ENCODE peak calls at places on chromosomes 5 and 9, in seven cellular contexts. F is fibroblast of pulmonary artery, G is tibial artery, I is OCI-LY7, N is GM23338, J is fibroblast of lung, P is B cell. V is an unnamed sample.

GRCh38 chr9:20512636-20513035 is 109.7 kb downstream of the MLLT3 start:
- DNase-seq in F (no peak), G (no peak), I (no peak), N (no peak), J (peak; percentile 36), P (no peak), V (no peak)

GRCh38 chr9:18393340-18394130 is 80.4 kb upstream of the ADAMTSL1 start:
- DNase-seq in F (peak; percentile 97), G (peak; percentile 27), I (no peak), N (no peak), J (peak; percentile 97), P (no peak), V (peak; percentile 99)

GRCh38 chr5:179234563-179235135 is 110.6 kb downstream of the ADAMTS2 start:
- DNase-seq in F (no peak), G (no peak), I (no peak), N (no peak), J (no peak), P (no peak), V (no peak)

GRCh38 chr9:98702835-98703385 is 5.8 kb downstream of the GABBR2 start:
- DNase-seq in F (no peak), G (no peak), I (no peak), N (no peak), J (no peak), P (no peak), V (no peak)

GRCh38 chr5:157607371-157608161 is 32.0 kb upstream of the ADAM19 start:
- DNase-seq in F (peak; percentile 54), G (no peak), I (no peak), N (no peak), J (peak; percentile 80), P (no peak), V (peak; percentile 85)

GRCh38 chr9:21465859-21466518 is 16.1 kb downstream of the IFNE start:
- DNase-seq in F (peak; percentile 86), G (no peak), I (peak; percentile 41), N (peak; percentile 84), J (peak; percentile 42), P (no peak), V (peak; percentile 47)

GRCh38 chr5:59351076-59351794 is 542.3 kb downstream of the PDE4D start:
- DNase-seq in F (peak; percentile 70), G (no peak), I (no peak), N (no peak), J (peak; percentile 36), P (no peak), V (peak; percentile 4)

GRCh38 chr5:151745071-151745705 is 13.2 kb downstream of the ATOX1 start:
- DNase-seq in F (peak; percentile 84), G (peak; percentile 80), I (no peak), N (no peak), J (peak; percentile 90), P (peak; percentile 60), V (peak; percentile 98)

GRCh38 chr5:83744851-83745250 is 24.2 kb upstream of the HAPLN1 start:
- DNase-seq in F (peak; percentile 27), G (no peak), I (peak; percentile 28), N (no peak), J (peak; percentile 50), P (no peak), V (no peak)

GRCh38 chr5:136629125-136629790 is 263.9 kb upstream of the TRPC7 start:
- DNase-seq in F (no peak), G (no peak), I (no peak), N (no peak), J (no peak), P (no peak), V (no peak)

GRCh38 chr5:68033961-68034581 is 181.5 kb upstream of the PIK3R1 start:
- DNase-seq in F (peak; percentile 84), G (peak; percentile 54), I (no peak), N (no peak), J (peak; percentile 82), P (no peak), V (no peak)

GRCh38 chr5:72855821-72856220 is 39.4 kb downstream of the TNPO1 start:
- DNase-seq in F (no peak), G (no peak), I (no peak), N (no peak), J (no peak), P (no peak), V (no peak)

GRCh38 chr5:170363671-170364070 is 25.5 kb downstream of the KCNMB1 start:
- DNase-seq in F (no peak), G (no peak), I (no peak), N (no peak), J (no peak), P (no peak), V (no peak)

GRCh38 chr5:63205976-63206375 is 627.4 kb downstream of the LRRC70 start:
- DNase-seq in F (no peak), G (no peak), I (no peak), N (peak; percentile 12), J (no peak), P (no peak), V (no peak)

GRCh38 chr9:7653262-7653661 is 146.3 kb downstream of the DMAC1 start:
- DNase-seq in F (peak; percentile 3), G (no peak), I (no peak), N (no peak), J (no peak), P (no peak), V (no peak)

GRCh38 chr5:88804444-88804843 is 78.5 kb downstream of the MEF2C start:
- DNase-seq in F (no peak), G (no peak), I (no peak), N (no peak), J (no peak), P (no peak), V (no peak)

GRCh38 chr9:98775831-98776441 is 20.4 kb downstream of the ANKS6 start:
- DNase-seq in F (peak; percentile 83), G (no peak), I (peak; percentile 72), N (peak; percentile 96), J (peak; percentile 62), P (peak; percentile 65), V (peak; percentile 70)

DNA sequence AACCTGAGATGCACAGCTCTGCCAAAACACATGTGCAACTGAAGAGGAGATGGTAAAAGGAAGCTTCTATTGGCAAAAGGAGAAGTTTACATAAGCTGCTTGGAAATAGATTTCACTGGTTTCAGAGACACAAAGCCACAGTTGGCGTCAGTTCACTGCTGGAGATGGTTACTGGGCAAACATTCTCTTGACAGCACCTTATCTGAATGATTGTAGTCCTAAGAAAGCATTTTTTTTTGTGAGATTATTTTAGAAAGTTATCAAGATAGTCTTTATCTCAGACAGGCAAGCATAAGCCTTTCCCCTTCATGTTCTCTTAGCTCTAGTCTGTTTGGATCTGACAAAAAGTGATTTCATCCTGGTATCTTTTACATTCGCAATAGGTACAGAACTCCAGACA is 1667.9 kb upstream of the NUDT12 start:
- DNase-seq in F (no peak), G (no peak), I (no peak), N (no peak), J (no peak), P (no peak), V (no peak)
- TF ChIP-seq CTCF in F (no peak), G (no peak), I (no peak), N (no peak), J (no peak), P (no peak), V (no peak)

DNA sequence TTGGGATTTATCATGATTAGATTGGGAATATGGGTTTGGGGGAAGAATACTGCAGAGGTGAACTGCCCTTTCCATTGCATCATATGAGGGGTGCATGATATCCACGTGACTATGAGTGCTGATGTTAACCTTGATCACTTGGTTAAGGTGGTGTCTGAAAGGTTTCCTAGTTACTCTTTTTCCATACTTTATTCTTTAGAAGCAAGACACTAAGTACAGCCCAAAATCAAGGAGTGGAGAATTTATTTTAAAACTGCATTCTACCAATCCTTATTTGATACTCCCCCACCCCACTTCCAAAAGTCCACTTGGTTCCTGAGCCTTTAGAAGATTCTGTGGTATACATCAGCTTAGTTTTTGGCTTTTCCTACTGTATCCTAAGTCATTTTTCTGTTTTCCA is 20.3 kb upstream of the STOM start:
- DNase-seq in F (no peak), G (no peak), I (no peak), N (no peak), J (no peak), P (no peak), V (no peak)
- TF ChIP-seq CTCF in F (no peak), G (no peak), I (no peak), N (no peak), J (no peak), P (no peak), V (no peak)

GRCh38 chr9:118482311-118482710 is 778.1 kb downstream of the TLR4 start:
- DNase-seq in F (no peak), G (no peak), I (no peak), N (peak; percentile 26), J (no peak), P (no peak), V (no peak)
- TF ChIP-seq CTCF in F (no peak), G (no peak), I (no peak), N (no peak), J (no peak), P (no peak), V (no peak)

GRCh38 chr9:69157751-69158466 is 16.2 kb upstream of the TJP2 start:
- DNase-seq in F (peak; percentile 33), G (no peak), I (no peak), N (no peak), J (peak; percentile 91), P (no peak), V (no peak)
- TF ChIP-seq CTCF in F (peak; percentile 34), G (no peak), I (peak; percentile 56), N (peak; percentile 55), J (peak; percentile 8), P (no peak), V (peak; percentile 23)

GRCh38 chr9:127505396-127506116 is 54.2 kb downstream of the LRSAM1 start:
- DNase-seq in F (peak; percentile 43), G (no peak), I (peak; percentile 50), N (peak; percentile 81), J (peak; percentile 37), P (no peak), V (peak; percentile 47)
- TF ChIP-seq CTCF in F (peak; percentile 56), G (peak; percentile 61), I (peak; percentile 67), N (peak; percentile 74), J (peak; percentile 41), P (peak; percentile 38), V (peak; percentile 35)

DNA sequence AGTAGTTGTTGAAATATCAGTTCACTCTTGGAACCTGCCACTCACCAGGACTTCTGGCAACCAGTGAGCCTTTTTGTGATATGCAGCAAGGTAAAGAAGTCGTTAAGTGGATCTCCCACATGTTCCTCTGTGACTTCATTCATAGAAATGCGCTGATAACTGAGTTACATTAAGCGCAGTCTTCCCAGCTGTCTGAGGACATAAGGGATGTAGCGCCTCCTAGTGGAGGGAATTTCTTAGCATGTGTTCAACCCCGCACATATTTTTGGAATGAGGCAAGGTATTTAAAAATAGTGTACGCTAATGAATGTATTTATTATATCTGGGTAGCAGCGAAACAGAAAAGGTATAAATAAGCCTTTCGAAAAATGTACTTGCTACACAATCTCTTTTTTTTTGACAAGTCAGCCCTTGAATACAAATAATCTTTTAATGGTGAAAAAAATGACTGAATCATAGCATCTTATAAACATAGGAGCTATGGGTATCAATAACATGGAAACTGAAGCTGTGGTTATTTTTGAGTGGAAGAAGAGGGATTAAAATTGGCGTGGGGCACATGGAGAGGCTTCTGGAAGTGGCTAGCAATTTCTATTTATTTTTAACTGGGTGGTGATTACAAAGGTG is 38.0 kb downstream of the PALM2AKAP2 start:
- DNase-seq in F (peak; percentile 98), G (peak; percentile 78), I (peak; percentile 76), N (peak; percentile 97), J (peak; percentile 98), P (no peak), V (peak; percentile 91)
- TF ChIP-seq CTCF in F (peak; percentile 80), G (peak; percentile 91), I (peak; percentile 97), N (peak; percentile 92), J (peak; percentile 76), P (peak; percentile 74), V (peak; percentile 84)